ENCODE peak calls at places on chromosomes 2 and 18, in ten cellular contexts. C is substantia nigra, F is NCI-H1092, K is naive B cell, Z is BJ, U is endothelial cell, S is HEK293T, B is cardiac muscle cell, R is B cell, Q is NCI-H774. L is an unnamed sample.

GRCh38 chr18:49745051-49746014 is 68.0 kb downstream of the ACAA2 start:
- DNase-seq in B (no peak), Q (no peak), S (no peak), F (no peak), C (no peak), U (no peak), Z (no peak), K (no peak), R (no peak), L (no peak)

GRCh38 chr2:33681333-33681732 is 82.2 kb upstream of the FAM98A start:
- DNase-seq in Z (no peak), B (no peak), S (no peak), C (no peak), U (no peak), R (no peak), Q (no peak), F (no peak), K (no peak), L (no peak)

GRCh38 chr2:55862673-55863390 is 60.8 kb downstream of the EFEMP1 start:
- DNase-seq in Q (no peak), C (no peak), R (no peak), Z (peak; percentile 100), S (no peak), F (no peak), U (no peak), B (no peak), K (no peak), L (no peak)

GRCh38 chr2:226123307-226123706 is 676.3 kb downstream of the IRS1 start:
- DNase-seq in C (no peak), B (no peak), K (no peak), Q (no peak), S (no peak), Z (peak; percentile 87), R (no peak), F (no peak), U (no peak), L (no peak)

GRCh38 chr2:14081526-14081925 is 551.0 kb upstream of the LRATD1 start:
- DNase-seq in S (no peak), Z (no peak), U (no peak), R (no peak), K (no peak), F (no peak), B (no peak), C (no peak), Q (no peak), L (no peak)

GRCh38 chr18:79738565-79739439 is 58.9 kb upstream of the KCNG2 start:
- DNase-seq in B (no peak), F (no peak), Z (no peak), S (no peak), Q (no peak), C (no peak), K (no peak), R (no peak), U (no peak), L (no peak)

GRCh38 chr18:49459404-49460171 is 857 bp downstream of the DYM start:
- DNase-seq in B (no peak), R (peak; percentile 23), U (no peak), S (no peak), Q (no peak), Z (no peak), K (peak; percentile 11), F (no peak), C (no peak), L (peak; percentile 23)

GRCh38 chr18:7116001-7116831 is 1.4 kb downstream of the LAMA1 start:
- DNase-seq in B (peak; percentile 60), K (no peak), Z (no peak), C (no peak), S (peak; percentile 15), Q (no peak), R (no peak), U (peak; percentile 19), F (no peak), L (peak; percentile 10)

GRCh38 chr2:16252251-16252650 is 311.9 kb downstream of the MYCN start:
- DNase-seq in F (no peak), Q (no peak), U (no peak), S (no peak), Z (no peak), C (no peak), B (no peak), R (no peak), K (no peak), L (no peak)

GRCh38 chr2:168730391-168730790 is 72.0 kb upstream of the NOSTRIN start:
- DNase-seq in S (no peak), K (no peak), R (no peak), B (no peak), Q (no peak), Z (no peak), F (no peak), U (no peak), C (no peak), L (peak; percentile 14)

GRCh38 chr2:227890495-227891079 is 19.2 kb downstream of the DAW1 start:
- DNase-seq in C (no peak), U (no peak), S (peak; percentile 32), R (peak; percentile 48), Z (no peak), K (peak; percentile 12), F (peak; percentile 12), Q (peak; percentile 41), B (peak; percentile 75), L (peak; percentile 19)

GRCh38 chr2:21469158-21469557 is 345.4 kb downstream of the TDRD15 start:
- DNase-seq in Q (no peak), B (peak; percentile 25), Z (no peak), C (no peak), S (no peak), R (no peak), F (no peak), U (no peak), K (no peak), L (no peak)

GRCh38 chr18:43661570-43661969 is 384.3 kb upstream of the SYT4 start:
- DNase-seq in C (no peak), B (peak; percentile 35), U (peak; percentile 24), F (peak; percentile 24), K (no peak), Q (peak; percentile 2), Z (peak; percentile 10), S (peak; percentile 2), R (peak; percentile 14), L (peak; percentile 71)

GRCh38 chr2:104599802-104600510 is 254.0 kb upstream of the POU3F3 start:
- DNase-seq in Z (no peak), K (no peak), Q (no peak), U (no peak), B (no peak), S (no peak), F (no peak), R (no peak), C (no peak), L (no peak)

GRCh38 chr2:20223345-20224190 is 1.4 kb downstream of the SDC1 start:
- DNase-seq in Z (no peak), S (peak; percentile 49), F (no peak), Q (peak; percentile 4), R (peak; percentile 9), K (no peak), C (no peak), B (peak; percentile 70), U (peak; percentile 38), L (peak; percentile 68)

GRCh38 chr2:182540236-182540635 is 113.4 kb upstream of the PDE1A start:
- DNase-seq in Z (no peak), Q (no peak), S (no peak), F (no peak), C (no peak), K (no peak), R (no peak), B (no peak), U (no peak), L (no peak)

GRCh38 chr2:171836151-171836910 is 57.7 kb downstream of the SLC25A12 start:
- DNase-seq in Z (no peak), K (no peak), F (no peak), R (no peak), S (no peak), C (no peak), B (no peak), U (no peak), Q (no peak), L (no peak)

GRCh38 chr2:101901241-101901640 is 90.5 kb upstream of the IL1R2 start:
- DNase-seq in Z (no peak), R (no peak), F (no peak), U (no peak), K (no peak), C (no peak), B (no peak), S (no peak), Q (no peak), L (no peak)

GRCh38 chr2:101337877-101338276 is 29.4 kb upstream of the RNF149 start:
- DNase-seq in R (no peak), B (no peak), S (no peak), Z (no peak), F (no peak), K (no peak), Q (no peak), U (no peak), C (no peak), L (no peak)

GRCh38 chr2:96816836-96817702 is 1.0 kb downstream of the CNNM3 start:
- DNase-seq in C (no peak), B (no peak), F (no peak), U (no peak), K (no peak), R (peak; percentile 29), S (no peak), Z (no peak), Q (no peak), L (no peak)

GRCh38 chr18:54117853-54118773 is 106.4 kb downstream of the MBD2 start:
- DNase-seq in Q (no peak), U (no peak), R (no peak), C (no peak), S (no peak), K (no peak), Z (no peak), F (no peak), B (no peak), L (no peak)

GRCh38 chr2:102358496-102358895 is 2.9 kb downstream of the IL18R1 start:
- DNase-seq in U (no peak), B (no peak), C (no peak), F (no peak), K (no peak), S (no peak), Q (no peak), R (no peak), Z (no peak), L (no peak)

GRCh38 chr2:96108578-96109561 is 7.5 kb downstream of the ADRA2B start:
- DNase-seq in Q (no peak), Z (no peak), S (no peak), F (no peak), U (no peak), C (no peak), K (no peak), B (peak; percentile 86), R (no peak), L (no peak)

GRCh38 chr2:136136921-136137320 is 19.0 kb upstream of the CXCR4 start:
- DNase-seq in C (no peak), Q (peak; percentile 49), U (no peak), S (no peak), R (peak; percentile 41), F (peak; percentile 71), K (no peak), Z (no peak), B (no peak), L (peak; percentile 60)

GRCh38 chr2:2662037-2662846 is 331.2 kb upstream of the MYT1L start:
- DNase-seq in R (no peak), U (no peak), K (no peak), B (no peak), C (peak; percentile 6), S (no peak), Q (peak; percentile 78), F (peak; percentile 62), Z (no peak), L (peak; percentile 77)

GRCh38 chr18:58572181-58572580 is 56.7 kb downstream of the ALPK2 start:
- DNase-seq in B (no peak), Q (no peak), S (no peak), Z (peak; percentile 95), U (no peak), F (no peak), C (no peak), K (no peak), R (no peak), L (no peak)

GRCh38 chr2:88866756-88867155 is 175.3 kb downstream of the RPIA start:
- DNase-seq in U (no peak), S (no peak), B (peak; percentile 12), C (no peak), F (no peak), Z (no peak), R (peak; percentile 60), Q (no peak), K (peak; percentile 61), L (no peak)

GRCh38 chr2:101737478-101738240 is 40.2 kb downstream of the MAP4K4 start:
- DNase-seq in S (no peak), U (no peak), Z (no peak), C (no peak), Q (no peak), B (no peak), F (no peak), K (no peak), R (no peak), L (no peak)